ENCODE peak calls at places on chromosomes 1 and 21, in six cellular contexts. K is AG09309, F is HepG2, I is bronchial epithelial cell, J is WERI-Rb-1, H is AG10803. O is an unnamed sample.

GRCh38 chr21:44846485-44847260 is 26.8 kb downstream of the PTTG1IP start:
- DNase-seq in I (peak), K (no peak), J (peak), H (peak), F (peak), O (peak)

GRCh38 chr1:219427989-219428388 is 184.9 kb downstream of the ZC3H11B start:
- DNase-seq in I (no peak), K (no peak), H (peak), F (no peak), J (no peak), O (no peak)

GRCh38 chr1:229191066-229191674 is 79.7 kb upstream of the RAB4A start:
- DNase-seq in K (no peak), J (no peak), F (no peak), I (peak), H (no peak), O (no peak)

GRCh38 chr1:94096797-94097549 is 24.0 kb downstream of the ABCA4 start:
- DNase-seq in F (peak), K (no peak), H (peak), J (no peak), I (no peak), O (no peak)

GRCh38 chr1:81174052-81174451 is 626.7 kb upstream of the ADGRL2 start:
- DNase-seq in F (no peak), K (no peak), I (peak), J (no peak), H (peak), O (no peak)

GRCh38 chr1:65429806-65430205 is 9.3 kb downstream of the LEPR start:
- DNase-seq in J (no peak), K (no peak), I (peak), H (peak), F (no peak), O (no peak)

GRCh38 chr1:99662581-99663208 is 16.8 kb downstream of the PALMD start:
- DNase-seq in K (peak), F (no peak), H (peak), J (no peak), I (peak), O (no peak)

GRCh38 chr1:161879261-161879660 is 113.1 kb downstream of the ATF6 start:
- DNase-seq in H (no peak), F (no peak), J (no peak), K (no peak), I (no peak), O (no peak)

GRCh38 chr1:15938628-15939161 is 37.2 kb downstream of the ZBTB17 start:
- DNase-seq in K (no peak), I (no peak), J (no peak), F (no peak), H (no peak), O (no peak)

GRCh38 chr1:20521960-20522861 is 14.3 kb upstream of the MUL1 start:
- DNase-seq in J (peak), K (peak), H (peak), F (peak), I (peak), O (no peak)

GRCh38 chr21:33478182-33478581 is 1.6 kb downstream of the TMEM50B start:
- DNase-seq in J (no peak), H (no peak), K (no peak), I (no peak), F (no peak), O (no peak)

GRCh38 chr1:179079113-179079761 is 2.6 kb upstream of the TOR3A start:
- DNase-seq in K (no peak), F (peak), H (peak), J (peak), I (peak), O (peak)

GRCh38 chr1:165387505-165387904 is 31.0 kb upstream of the LMX1A start:
- DNase-seq in J (no peak), H (peak), K (no peak), F (no peak), I (no peak), O (no peak)

GRCh38 chr1:157270705-157271274 is 132.6 kb upstream of the ETV3 start:
- DNase-seq in I (no peak), F (no peak), K (no peak), J (no peak), H (no peak), O (no peak)

GRCh38 chr1:152160553-152160952 is 1.5 kb upstream of the RPTN start:
- DNase-seq in J (no peak), F (no peak), I (no peak), H (no peak), K (no peak), O (no peak)

GRCh38 chr21:18041012-18041411 is 203.6 kb upstream of the CHODL start:
- DNase-seq in K (no peak), I (peak), F (peak), H (no peak), J (peak), O (no peak)

GRCh38 chr1:98388431-98388830 is 273.1 kb upstream of the SNX7 start:
- DNase-seq in J (no peak), K (peak), F (no peak), I (peak), H (peak), O (no peak)

GRCh38 chr1:52356818-52357355 is 9.1 kb downstream of the CC2D1B start:
- DNase-seq in K (no peak), F (no peak), J (no peak), I (no peak), H (no peak), O (no peak)

GRCh38 chr1:115266729-115267421 is 71.2 kb downstream of the NGF start:
- DNase-seq in K (no peak), I (no peak), H (peak), J (no peak), F (no peak), O (no peak)

GRCh38 chr1:98920441-98921110 is 84.1 kb downstream of the PLPPR5 start:
- DNase-seq in K (peak), I (peak), J (no peak), H (peak), F (no peak), O (no peak)

GRCh38 chr1:245234217-245235120 is 79.7 kb downstream of the KIF26B start:
- DNase-seq in F (no peak), J (no peak), H (no peak), I (no peak), K (no peak), O (no peak)

GRCh38 chr1:68132426-68133130 is 82.2 kb upstream of the DIRAS3 start:
- DNase-seq in J (no peak), I (no peak), F (no peak), H (no peak), K (no peak), O (no peak)

GRCh38 chr1:40890771-40891170 is 28.6 kb upstream of the CITED4 start:
- DNase-seq in F (no peak), I (no peak), J (no peak), H (no peak), K (no peak), O (no peak)

GRCh38 chr1:88302843-88303486 is 381.1 kb upstream of the PKN2 start:
- DNase-seq in F (peak), J (peak), H (peak), I (peak), K (no peak), O (peak)

GRCh38 chr21:45861156-45861870 is 120.3 kb upstream of the COL6A1 start:
- DNase-seq in F (no peak), H (no peak), J (no peak), K (no peak), I (no peak), O (no peak)

GRCh38 chr21:38917045-38917774 is 111.5 kb downstream of the ETS2 start:
- DNase-seq in J (no peak), K (no peak), H (no peak), I (peak), F (peak), O (no peak)

GRCh38 chr1:169106921-169107672 is 607 bp downstream of the ATP1B1 start:
- DNase-seq in J (no peak), H (peak), I (no peak), F (no peak), K (no peak), O (no peak)

GRCh38 chr1:2451744-2452582 is 24.1 kb upstream of the PLCH2 start:
- DNase-seq in J (peak), I (peak), K (peak), F (peak), H (peak), O (peak)

GRCh38 chr1:34786521-34787325 is 5.7 kb downstream of the GJB3 start:
- DNase-seq in K (peak), F (peak), H (peak), J (peak), I (peak), O (peak)

GRCh38 chr1:18239671-18240070 is 132.1 kb downstream of the IGSF21 start:
- DNase-seq in I (peak), J (no peak), K (no peak), H (no peak), F (no peak), O (no peak)

GRCh38 chr1:180181996-180182675 is 27.5 kb downstream of the QSOX1 start:
- DNase-seq in F (no peak), I (no peak), K (no peak), J (no peak), H (no peak), O (no peak)

GRCh38 chr1:67629370-67630075 is 55.5 kb upstream of the GADD45A start:
- DNase-seq in I (peak), K (no peak), H (peak), F (no peak), J (no peak), O (no peak)

GRCh38 chr1:16289959-16290358 is 53.0 kb upstream of the CPLANE2 start:
- DNase-seq in I (peak), K (no peak), J (no peak), F (no peak), H (no peak), O (no peak)

GRCh38 chr21:26007911-26008579 is 162.5 kb downstream of the APP start:
- DNase-seq in F (no peak), I (peak), H (peak), J (no peak), K (peak), O (no peak)

GRCh38 chr1:90394247-90394646 is 322.9 kb downstream of the BARHL2 start:
- DNase-seq in K (no peak), F (no peak), I (no peak), H (no peak), J (no peak), O (no peak)

GRCh38 chr1:215022723-215023122 is 59.8 kb upstream of the KCNK2 start:
- DNase-seq in F (no peak), I (no peak), K (peak), H (peak), J (no peak), O (no peak)

GRCh38 chr1:216034506-216034905 is 388.7 kb downstream of the USH2A start:
- DNase-seq in J (peak), I (no peak), H (no peak), F (no peak), K (no peak), O (no peak)
- TF ChIP-seq CTCF in J (peak), I (no peak), H (no peak), F (peak), K (no peak), O (peak)

GRCh38 chr21:37757631-37758376 is 158.5 kb downstream of the KCNJ6 start:
- DNase-seq in K (no peak), F (no peak), I (no peak), J (no peak), H (no peak), O (no peak)

GRCh38 chr21:37759777-37760176 is 156.5 kb downstream of the KCNJ6 start:
- DNase-seq in I (no peak), F (no peak), J (no peak), K (no peak), H (no peak), O (no peak)

GRCh38 chr21:37763298-37763697 is 153.0 kb downstream of the KCNJ6 start:
- DNase-seq in J (peak), K (no peak), H (no peak), I (no peak), F (no peak), O (no peak)

GRCh38 chr21:37762606-37763005 is 153.7 kb downstream of the KCNJ6 start:
- DNase-seq in J (no peak), I (no peak), H (peak), F (no peak), K (no peak), O (no peak)

DNA sequence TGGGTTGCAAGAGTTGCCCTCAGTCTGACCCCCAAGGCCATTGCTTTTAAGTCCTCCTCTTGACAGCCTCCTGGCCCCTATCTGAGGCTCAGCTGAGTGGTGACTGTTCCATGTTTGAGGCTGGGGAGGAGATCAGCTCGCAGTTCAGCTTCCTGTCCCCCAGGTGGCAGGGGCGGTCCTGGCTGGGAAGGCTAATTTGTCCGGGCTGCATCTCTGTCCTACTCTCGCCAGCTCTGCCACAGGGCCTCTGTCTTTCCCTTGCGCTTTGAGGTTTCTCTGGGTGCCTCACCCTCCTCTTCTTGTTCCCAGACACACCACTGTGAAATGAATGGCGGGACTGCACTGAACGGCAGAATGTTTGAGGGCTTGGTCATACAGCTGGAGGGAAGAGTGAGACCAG is 157.3 kb downstream of the KCNJ6 start:
- DNase-seq in F (peak), H (peak), K (no peak), I (peak), J (peak), O (no peak)
- TF ChIP-seq CTCF in F (peak), H (peak), K (peak), I (peak), J (peak), O (peak)

GRCh38 chr1:220696226-220696862 is 6.2 kb downstream of the C1orf115 start:
- DNase-seq in H (no peak), I (no peak), J (no peak), F (no peak), K (no peak), O (no peak)

GRCh38 chr1:220696863-220697231 is 6.7 kb downstream of the C1orf115 start:
- DNase-seq in J (no peak), F (no peak), H (peak), K (peak), I (peak), O (no peak)

GRCh38 chr1:220697326-220697725 is 7.2 kb downstream of the C1orf115 start:
- DNase-seq in K (no peak), H (no peak), F (no peak), J (no peak), I (no peak), O (no peak)

GRCh38 chr1:220694866-220695382 is 4.8 kb downstream of the C1orf115 start:
- DNase-seq in F (no peak), J (no peak), I (no peak), K (no peak), H (no peak), O (no peak)

DNA sequence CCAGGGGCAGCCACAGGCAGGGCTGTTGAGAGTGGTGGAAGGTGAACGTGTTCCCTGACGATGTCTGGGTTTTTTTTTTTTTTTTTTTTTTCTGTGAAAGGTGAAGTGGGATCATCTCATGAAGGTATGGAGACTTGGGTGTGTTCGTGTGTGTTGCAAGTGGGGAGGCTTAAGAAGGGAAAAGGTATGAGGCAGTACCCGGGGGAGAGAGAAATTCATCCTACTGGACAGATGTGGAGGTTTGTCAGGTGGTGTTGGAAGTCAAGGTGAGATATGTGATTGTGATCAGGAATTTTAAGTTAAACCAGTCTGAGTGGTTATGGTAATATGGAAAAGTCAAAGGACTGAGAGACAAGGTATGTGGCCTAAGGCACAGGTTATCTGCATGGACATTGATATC is 5.3 kb downstream of the C1orf115 start:
- DNase-seq in H (no peak), J (no peak), I (no peak), F (no peak), K (no peak), O (no peak)
- TF ChIP-seq CTCF in H (no peak), J (no peak), I (no peak), F (no peak), K (no peak), O (no peak)

DNA sequence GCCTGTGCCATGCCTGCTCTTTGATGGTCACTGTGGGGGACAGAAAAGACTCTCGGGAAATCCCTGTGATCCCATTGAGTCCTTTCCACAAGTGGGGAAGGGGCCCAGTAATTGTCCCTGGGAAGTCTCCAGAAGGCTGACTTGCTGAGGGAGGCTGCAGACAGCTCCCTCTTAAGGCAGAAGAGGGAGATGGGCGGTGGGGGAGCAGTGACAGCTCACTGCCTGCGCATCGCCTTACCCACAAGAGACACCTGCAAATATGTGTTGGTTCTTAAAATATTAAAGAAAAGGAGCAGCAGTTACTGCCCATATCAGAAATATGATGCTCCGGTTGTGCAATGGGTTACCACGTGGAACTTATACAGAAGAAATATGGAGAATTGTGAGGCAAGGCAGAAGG is 7.1 kb upstream of the CAMK1G start:
- DNase-seq in H (no peak), I (no peak), K (no peak), J (peak), F (no peak), O (no peak)
- TF ChIP-seq CTCF in H (no peak), I (no peak), K (no peak), J (no peak), F (no peak), O (no peak)

DNA sequence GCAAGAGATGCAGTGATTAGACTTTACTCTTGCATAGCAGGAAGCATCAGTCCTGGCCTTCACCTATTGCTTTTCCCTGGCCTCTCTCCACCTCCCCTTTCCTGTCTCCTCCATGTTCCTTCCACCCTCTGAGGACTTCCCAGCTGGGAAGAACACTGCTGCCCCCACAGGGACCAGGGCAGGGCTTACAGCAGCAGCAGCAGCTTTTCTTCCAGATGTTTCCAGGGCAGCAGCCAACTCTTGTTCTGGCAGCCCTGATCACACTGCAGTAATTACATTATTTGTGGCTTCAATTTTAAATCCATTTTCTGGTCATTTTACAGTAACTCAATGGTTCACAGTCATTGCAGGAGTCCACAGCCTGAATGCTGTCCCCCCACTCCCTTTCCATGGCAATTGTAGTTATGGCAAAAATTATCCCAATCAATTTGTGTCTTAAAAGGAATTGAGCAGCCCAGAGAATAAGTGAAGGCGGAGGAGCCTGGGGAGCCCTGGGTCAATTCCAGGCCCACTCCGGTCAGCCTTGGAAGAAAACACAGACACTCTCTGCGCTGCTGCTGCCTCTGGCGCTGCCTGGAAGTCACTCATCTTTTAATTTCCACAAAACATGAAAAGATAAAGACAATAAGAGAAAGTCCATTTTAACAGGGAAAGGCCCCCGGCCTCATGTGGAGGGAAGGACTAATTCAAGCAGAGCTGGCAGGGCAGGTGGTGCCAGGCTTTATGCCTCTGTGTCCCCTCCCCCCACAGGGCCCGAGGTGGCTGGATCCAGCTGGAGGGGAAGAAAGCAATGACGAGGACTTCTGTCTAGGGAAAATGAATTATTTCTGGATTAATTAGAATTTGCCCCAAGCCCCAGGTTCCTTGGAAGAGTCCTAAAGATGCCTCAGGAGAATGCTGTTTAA is 148.5 kb downstream of the GRIK3 start:
- DNase-seq in F (no peak), I (no peak), H (no peak), J (no peak), K (no peak), O (no peak)
- TF ChIP-seq CTCF in F (peak), I (no peak), H (no peak), J (no peak), K (no peak), O (no peak)

GRCh38 chr1:170122366-170122765 is 23.4 kb upstream of the NTMT2 start:
- DNase-seq in J (no peak), F (no peak), K (no peak), H (no peak), I (no peak), O (no peak)

GRCh38 chr1:170131450-170131849 is 14.3 kb upstream of the NTMT2 start:
- DNase-seq in H (no peak), K (no peak), I (no peak), J (no peak), F (no peak), O (no peak)

GRCh38 chr1:170131984-170132383 is 13.8 kb upstream of the NTMT2 start:
- DNase-seq in F (no peak), J (no peak), H (no peak), I (no peak), K (no peak), O (no peak)

GRCh38 chr1:170125269-170125668 is 20.5 kb upstream of the NTMT2 start:
- DNase-seq in H (no peak), I (no peak), J (no peak), K (no peak), F (no peak), O (no peak)

DNA sequence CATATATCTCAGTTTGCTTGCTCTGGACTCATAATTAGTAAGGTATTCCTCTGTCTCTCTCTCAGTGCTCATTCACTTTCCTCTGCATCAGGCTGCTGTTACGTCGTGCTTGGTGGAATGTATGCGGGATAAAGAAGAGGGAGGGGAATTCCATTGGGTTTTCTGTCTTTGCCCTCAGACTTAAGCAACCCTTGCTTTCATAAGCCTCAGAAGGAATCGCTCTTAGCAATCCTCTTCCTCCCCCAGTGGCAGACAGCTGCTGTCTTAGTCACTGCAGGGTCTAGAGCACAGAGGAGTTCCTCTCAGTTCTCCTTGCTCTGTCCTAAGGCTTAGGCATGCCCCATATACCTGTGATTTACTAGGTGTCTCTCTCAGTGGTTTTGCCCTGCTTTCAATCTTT is 19.1 kb upstream of the NTMT2 start:
- DNase-seq in J (no peak), I (peak), H (peak), K (peak), F (no peak), O (peak)
- TF ChIP-seq CTCF in J (no peak), I (no peak), H (peak), K (peak), F (no peak), O (peak)

O was measured in epithelial cell of proximal tubule.